ENCODE peak calls at places on chromosomes 13 and 19, in four cellular contexts. B is SK-N-SH, W is GM12891, L is K562. O is an unnamed sample.

GRCh38 chr13:113802090-113802531 is 43.1 kb downstream of the TMEM255B start:
- DNase-seq in W (no peak), B (peak; percentile 97), L (peak; percentile 27), O (peak; percentile 84)

GRCh38 chr13:111518161-111518791 is 197.8 kb downstream of the TEX29 start:
- DNase-seq in W (no peak), L (peak; percentile 10), B (no peak), O (peak; percentile 30)

GRCh38 chr13:80742027-80742426 is 401.1 kb upstream of the SPRY2 start:
- DNase-seq in L (no peak), B (no peak), W (no peak), O (no peak)

GRCh38 chr13:40207110-40207478 is 459.3 kb downstream of the FOXO1 start:
- DNase-seq in L (no peak), W (no peak), B (no peak), O (no peak)

GRCh38 chr19:9914315-9915207 is 21.8 kb downstream of the OLFM2 start:
- DNase-seq in W (peak; percentile 89), B (peak; percentile 92), L (peak; percentile 89), O (peak; percentile 92)

GRCh38 chr13:26220575-26220974 is 1.5 kb downstream of the RNF6 start:
- DNase-seq in W (no peak), B (no peak), L (no peak), O (no peak)

GRCh38 chr19:57559008-57559403 is 657 bp downstream of the ZNF550 start:
- DNase-seq in L (peak; percentile 25), W (peak; percentile 24), B (peak; percentile 54), O (peak; percentile 55)

GRCh38 chr19:44684892-44685847 is 13.8 kb upstream of the CEACAM16 start:
- DNase-seq in B (no peak), L (peak; percentile 26), W (no peak), O (peak; percentile 60)

GRCh38 chr13:45718063-45718462 is 15.9 kb downstream of the CBY2 start:
- DNase-seq in W (no peak), B (peak; percentile 48), L (peak; percentile 8), O (peak; percentile 85)

GRCh38 chr13:23866420-23867026 is 22.7 kb downstream of the MIPEP start:
- DNase-seq in L (peak; percentile 56), B (no peak), W (no peak), O (no peak)

GRCh38 chr19:5539431-5539833 is 28.3 kb downstream of the TINCR start:
- DNase-seq in L (no peak), W (no peak), B (peak; percentile 66), O (peak; percentile 85)

GRCh38 chr13:64293923-64294322 is 2878.3 kb upstream of the PCDH20 start:
- DNase-seq in L (no peak), B (no peak), W (no peak), O (no peak)

GRCh38 chr13:28753208-28753892 is 34.6 kb upstream of the SLC46A3 start:
- DNase-seq in L (no peak), B (no peak), W (no peak), O (peak; percentile 86)

GRCh38 chr13:113732176-113732960 is 26.7 kb upstream of the TMEM255B start:
- DNase-seq in W (no peak), L (no peak), B (no peak), O (no peak)

GRCh38 chr19:55348317-55349034 is 6.0 kb downstream of the COX6B2 start:
- DNase-seq in B (no peak), L (no peak), W (no peak), O (peak; percentile 67)

GRCh38 chr13:114111577-114111976 is 20.8 kb downstream of the RASA3 start:
- DNase-seq in L (no peak), B (no peak), W (no peak), O (no peak)

GRCh38 chr13:21735621-21736401 is 64.9 kb downstream of the FGF9 start:
- DNase-seq in B (no peak), L (no peak), W (no peak), O (peak; percentile 12)

GRCh38 chr19:7595466-7596133 is at the start of gene CAMSAP3:
- DNase-seq in W (peak; percentile 82), B (peak; percentile 90), L (peak; percentile 90), O (peak; percentile 89)

GRCh38 chr19:17796013-17796837 is 1.3 kb downstream of the B3GNT3 start:
- DNase-seq in B (no peak), W (no peak), L (no peak), O (no peak)

GRCh38 chr13:114011226-114011625 is 37.4 kb upstream of the C13orf46 start:
- DNase-seq in L (no peak), W (no peak), B (no peak), O (no peak)

GRCh38 chr13:43196171-43196611 is 172.8 kb downstream of the DNAJC15 start:
- DNase-seq in L (no peak), W (no peak), B (peak; percentile 70), O (no peak)

GRCh38 chr13:51933466-51934058 is 71.8 kb downstream of the CCDC70 start:
- DNase-seq in B (no peak), L (no peak), W (no peak), O (no peak)

GRCh38 chr13:27018882-27019281 is 152.7 kb downstream of the USP12 start:
- DNase-seq in W (no peak), L (no peak), B (no peak), O (peak; percentile 63)

GRCh38 chr13:35916186-35916585 is 215.0 kb downstream of the DCLK1 start:
- DNase-seq in B (peak; percentile 30), W (no peak), L (no peak), O (no peak)

GRCh38 chr19:6065685-6066365 is 44.5 kb downstream of the RFX2 start:
- DNase-seq in L (peak; percentile 87), B (no peak), W (no peak), O (peak; percentile 71)

GRCh38 chr19:2756921-2757881 is 17.4 kb upstream of the SLC39A3 start:
- DNase-seq in L (no peak), B (no peak), W (no peak), O (no peak)
- TF ChIP-seq POLR2AphosphoS5 in L (no peak), B (no peak), W (no peak), O (no peak)

DNA sequence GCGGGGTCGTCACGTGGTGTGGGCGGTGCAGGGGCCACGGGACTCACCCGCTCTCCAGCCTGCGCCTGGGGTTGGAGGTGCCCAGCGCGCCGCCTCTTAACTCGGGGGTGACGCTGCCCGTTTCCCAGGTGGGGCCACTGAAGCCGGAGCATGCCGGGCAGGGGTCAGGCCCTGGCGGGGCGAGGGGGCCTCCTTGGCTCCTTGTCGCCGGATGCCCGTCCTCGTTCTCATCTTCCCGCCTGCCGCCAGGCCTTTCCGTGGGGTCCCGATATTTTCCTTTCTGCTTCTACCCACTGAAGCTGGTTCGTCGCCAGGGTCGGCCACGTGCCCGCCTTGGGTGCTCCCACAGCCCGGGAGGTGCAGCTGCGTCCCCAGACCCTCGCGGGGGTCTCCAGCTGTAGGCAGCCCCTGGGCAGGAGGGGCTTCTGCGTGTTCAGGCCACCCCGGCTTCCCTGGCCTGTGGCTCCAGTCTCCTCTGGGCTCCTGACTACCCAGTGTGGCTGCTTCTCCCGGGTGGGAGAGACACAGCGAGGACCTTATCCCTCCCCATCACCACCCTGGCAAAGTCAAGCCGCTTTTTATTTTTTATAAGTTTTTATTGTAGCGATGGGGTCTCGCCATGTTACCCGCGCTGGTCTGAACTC is 768 bp downstream of the FAM174C start:
- DNase-seq in W (no peak), B (no peak), L (no peak), O (no peak)
- TF ChIP-seq POLR2AphosphoS5 in W (peak; percentile 8), B (no peak), L (no peak), O (peak; percentile 60)

DNA sequence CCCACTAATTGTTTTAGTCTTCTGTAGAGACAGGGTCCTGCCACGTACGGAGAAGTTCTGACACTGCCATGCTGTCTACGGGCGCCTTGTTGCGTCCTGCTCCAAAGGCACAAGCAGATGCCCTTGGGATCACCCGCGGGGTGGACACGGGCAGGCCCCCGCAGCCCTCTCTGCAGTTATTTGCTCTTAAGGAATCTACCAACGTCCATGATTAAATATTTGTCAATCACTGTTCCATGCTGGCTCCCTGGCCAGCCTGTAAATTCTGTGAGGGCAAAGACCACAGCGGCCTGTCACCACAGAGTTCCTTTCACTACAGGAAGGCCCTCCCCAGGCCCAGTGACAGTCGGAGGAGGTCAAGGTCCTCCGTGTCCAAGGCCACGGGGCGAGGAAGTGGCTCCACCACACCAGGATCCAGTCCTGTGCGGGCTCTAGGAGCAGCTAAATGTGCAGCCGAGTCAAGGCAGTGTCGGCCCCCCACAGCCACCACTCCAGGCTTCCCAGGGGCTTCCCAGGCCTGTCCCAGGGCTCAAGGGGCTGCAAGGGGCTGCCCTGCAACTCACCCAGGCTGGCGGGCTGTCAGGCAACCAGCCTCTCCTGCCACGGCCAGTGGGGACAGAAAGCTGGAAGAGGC is 2.1 kb downstream of the RNF126 start:
- DNase-seq in L (no peak), B (no peak), W (no peak), O (no peak)
- TF ChIP-seq POLR2AphosphoS5 in L (no peak), B (no peak), W (no peak), O (no peak)

GRCh38 chr19:49553451-49554271 is 25.9 kb downstream of the RCN3 start:
- DNase-seq in L (no peak), B (no peak), W (no peak), O (no peak)
- TF ChIP-seq POLR2AphosphoS5 in L (no peak), B (no peak), W (no peak), O (peak; percentile 22)

DNA sequence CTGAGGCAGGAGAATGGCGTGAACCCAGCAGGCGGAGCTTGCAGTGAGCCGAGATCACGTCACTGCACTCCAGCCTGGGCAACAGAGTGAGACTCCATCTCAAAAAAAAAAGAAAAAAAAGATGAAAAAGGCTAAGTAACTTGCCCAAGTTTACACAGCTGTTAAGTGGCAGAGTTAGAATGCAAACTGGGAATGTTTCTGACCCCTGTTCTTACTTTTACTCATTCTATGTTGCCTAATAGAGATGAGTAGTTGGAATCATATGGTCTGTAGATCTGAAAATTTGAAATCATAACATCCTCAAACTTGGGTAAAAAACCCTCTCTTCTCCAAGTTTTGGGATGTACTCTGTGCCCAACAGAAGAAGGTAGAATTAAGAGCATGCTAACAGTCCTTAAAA is 235.8 kb upstream of the RFC3 start:
- DNase-seq in L (no peak), W (no peak), B (no peak), O (no peak)
- TF ChIP-seq POLR2AphosphoS5 in L (no peak), W (no peak), B (no peak), O (no peak)

DNA sequence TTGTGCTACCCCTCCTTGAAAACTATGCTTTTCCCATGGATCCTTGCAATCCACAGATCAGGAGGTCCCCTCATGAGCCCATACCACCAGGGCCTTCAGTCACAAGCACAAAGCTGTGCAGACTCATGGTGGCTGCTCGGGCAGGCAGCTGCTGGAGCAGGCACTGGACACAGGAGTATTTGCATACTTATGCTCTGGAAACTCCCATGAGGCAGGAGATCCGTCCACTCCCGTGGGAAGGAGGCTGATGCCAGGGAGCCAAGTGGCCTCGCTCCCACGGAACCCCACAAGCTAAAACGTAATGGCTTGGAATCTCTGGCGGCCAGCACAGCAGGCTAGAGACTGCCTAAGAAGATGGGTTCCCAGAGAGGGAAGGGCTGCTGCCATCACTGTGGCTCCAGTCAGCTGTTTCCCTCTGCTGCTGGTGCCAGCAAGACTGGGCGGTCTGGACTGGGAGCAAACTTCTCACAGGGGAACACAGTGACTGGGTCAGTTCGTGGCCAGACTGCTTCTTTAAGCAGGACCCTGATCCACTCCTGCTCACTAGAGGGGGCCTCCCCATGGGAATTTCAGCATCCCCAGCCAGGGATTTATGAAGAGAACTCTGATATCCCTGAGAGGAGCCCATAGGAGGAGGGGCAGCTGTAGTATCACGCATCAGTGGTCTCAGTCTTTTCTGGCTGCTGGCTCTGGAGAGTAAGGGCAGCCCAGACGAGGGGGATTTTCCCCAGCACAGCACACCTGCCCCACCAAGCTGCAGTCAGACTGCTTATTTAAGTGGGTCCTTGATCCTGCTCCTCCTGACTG is 370.3 kb upstream of the ATXN8OS start:
- DNase-seq in W (no peak), L (no peak), B (no peak), O (no peak)
- TF ChIP-seq POLR2AphosphoS5 in W (no peak), L (no peak), B (no peak), O (no peak)

GRCh38 chr19:33207903-33208302 is 13.8 kb downstream of the LRP3 start:
- DNase-seq in L (no peak), W (no peak), B (peak; percentile 28), O (no peak)
- TF ChIP-seq POLR2AphosphoS5 in L (no peak), W (no peak), B (no peak), O (no peak)

O was measured in GM23338.